ENCODE peak calls at places on chromosomes 2 and 18, in six cellular contexts. H, W, C, F, J and E are unnamed samples.

GRCh38 chr2:172629586-172629985 is 73.7 kb downstream of the PDK1 start:
- ATAC-seq in H (no peak), W (no peak), C (no peak), F (peak; percentile 36), J (no peak), E (no peak)

GRCh38 chr2:17805166-17805565 is 11.1 kb upstream of the MSGN1 start:
- ATAC-seq in H (no peak), W (no peak), C (no peak), F (no peak), J (no peak), E (no peak)

GRCh38 chr2:109563294-109563693 is 50.5 kb downstream of the SEPTIN10 start:
- ATAC-seq in H (no peak), W (no peak), C (no peak), F (no peak), J (no peak), E (no peak)

GRCh38 chr2:151007365-151007764 is 254.3 kb downstream of the RBM43 start:
- ATAC-seq in H (no peak), W (no peak), C (no peak), F (peak; percentile 21), J (no peak), E (no peak)

GRCh38 chr2:200863655-200864205 is 728 bp downstream of the CLK1 start:
- ATAC-seq in H (no peak), W (peak; percentile 0), C (peak; percentile 2), F (no peak), J (peak; percentile 4), E (peak; percentile 15)

GRCh38 chr2:11524470-11524869 is 9.4 kb upstream of the GREB1 start:
- ATAC-seq in H (no peak), W (no peak), C (no peak), F (no peak), J (no peak), E (no peak)

GRCh38 chr18:59052965-59053960 is 86.4 kb upstream of the SEC11C start:
- ATAC-seq in H (no peak), W (no peak), C (no peak), F (no peak), J (peak; percentile 72), E (no peak)

GRCh38 chr2:181937473-181937872 is 45.9 kb downstream of the ITPRID2 start:
- ATAC-seq in H (peak; percentile 85), W (no peak), C (no peak), F (no peak), J (peak; percentile 42), E (no peak)

GRCh38 chr18:1392046-1392445 is 487.4 kb downstream of the ADCYAP1 start:
- ATAC-seq in H (no peak), W (no peak), C (no peak), F (no peak), J (peak; percentile 62), E (no peak)

GRCh38 chr2:188292446-188293239 is 969 bp downstream of the GULP1 start:
- ATAC-seq in H (peak; percentile 72), W (no peak), C (peak; percentile 34), F (no peak), J (peak; percentile 70), E (no peak)

GRCh38 chr18:47780011-47780725 is 150.3 kb downstream of the SMAD2 start:
- ATAC-seq in H (no peak), W (no peak), C (no peak), F (no peak), J (no peak), E (no peak)

GRCh38 chr2:127927415-127927814 is 41.7 kb upstream of the AMMECR1L start:
- ATAC-seq in H (no peak), W (no peak), C (no peak), F (no peak), J (no peak), E (no peak)

GRCh38 chr2:218569038-218569431 is 396 bp downstream of the CNOT9 start:
- ATAC-seq in H (no peak), W (no peak), C (peak; percentile 21), F (peak; percentile 64), J (peak; percentile 25), E (peak; percentile 54)

GRCh38 chr2:27282892-27283291 is 663 bp downstream of the TRIM54 start:
- ATAC-seq in H (no peak), W (no peak), C (no peak), F (peak; percentile 20), J (no peak), E (no peak)

GRCh38 chr2:152606081-152606480 is 111.2 kb downstream of the PRPF40A start:
- ATAC-seq in H (no peak), W (no peak), C (no peak), F (no peak), J (no peak), E (no peak)

GRCh38 chr18:48844271-48844670 is 106.5 kb downstream of the SMAD7 start:
- ATAC-seq in H (no peak), W (no peak), C (no peak), F (no peak), J (no peak), E (no peak)

GRCh38 chr2:61359058-61359457 is 111.8 kb downstream of the USP34 start:
- ATAC-seq in H (no peak), W (no peak), C (no peak), F (no peak), J (no peak), E (no peak)

GRCh38 chr18:8800876-8801262 is 95.5 kb downstream of the MTCL1 start:
- ATAC-seq in H (no peak), W (no peak), C (no peak), F (peak; percentile 37), J (no peak), E (no peak)

GRCh38 chr2:237541242-237541641 is 25.1 kb upstream of the PRLH start:
- ATAC-seq in H (no peak), W (no peak), C (no peak), F (no peak), J (no peak), E (no peak)

GRCh38 chr2:232859385-232859916 is 10.6 kb upstream of the SNORC start:
- ATAC-seq in H (no peak), W (no peak), C (no peak), F (no peak), J (no peak), E (no peak)

GRCh38 chr2:38439226-38439612 is 62.1 kb upstream of the ATL2 start:
- ATAC-seq in H (no peak), W (no peak), C (no peak), F (no peak), J (no peak), E (peak; percentile 49)